ENCODE peak calls at places on chromosomes 13 and 19, in four cellular contexts. O, I, C and Y are unnamed samples.

GRCh38 chr19:49580264-49581006 is at the start of gene NOSIP:
- DNase-seq in O (peak), I (peak), C (peak), Y (peak)

GRCh38 chr19:8592231-8593009 is 15.2 kb upstream of the MYO1F start:
- DNase-seq in I (peak), C (peak), O (peak), Y (peak)

GRCh38 chr19:11324079-11324661 is 15.3 kb downstream of the RAB3D start:
- DNase-seq in I (peak), C (peak), O (no peak), Y (peak)

GRCh38 chr13:25807562-25807961 is 244.3 kb downstream of the SHISA2 start:
- DNase-seq in I (no peak), C (no peak), O (no peak), Y (no peak)

GRCh38 chr13:28659611-28659970 is 661 bp downstream of the POMP start:
- DNase-seq in O (no peak), I (no peak), C (peak), Y (no peak)

GRCh38 chr13:32165791-32166190 is 134.2 kb downstream of the FRY start:
- DNase-seq in I (no peak), C (peak), O (no peak), Y (no peak)

GRCh38 chr19:5624741-5625140 is 1.9 kb downstream of the SAFB start:
- DNase-seq in I (no peak), C (no peak), O (no peak), Y (no peak)

GRCh38 chr19:14577885-14578427 is 4.9 kb upstream of the CLEC17A start:
- DNase-seq in I (no peak), C (no peak), O (no peak), Y (no peak)

GRCh38 chr13:59111711-59112110 is 1052.0 kb downstream of the DIAPH3 start:
- DNase-seq in O (no peak), I (no peak), C (peak), Y (no peak)

GRCh38 chr19:40702337-40703012 is 12.0 kb upstream of the NUMBL start:
- DNase-seq in I (no peak), O (peak), C (peak), Y (no peak)
- TF ChIP-seq CTCF in I (no peak), O (peak), C (peak), Y (peak)

GRCh38 chr19:861756-862528 is 2.5 kb downstream of the CFD start:
- DNase-seq in C (no peak), I (peak), O (no peak), Y (no peak)
- TF ChIP-seq CTCF in C (no peak), I (no peak), O (no peak), Y (peak)

GRCh38 chr13:79745141-79745540 is 264.2 kb downstream of the NDFIP2 start:
- DNase-seq in O (no peak), C (peak), I (peak), Y (no peak)
- TF ChIP-seq CTCF in O (no peak), C (no peak), I (no peak), Y (no peak)

GRCh38 chr19:27776020-27776419 is 1436.9 kb downstream of the UQCRFS1 start:
- DNase-seq in O (no peak), I (no peak), C (peak), Y (no peak)
- TF ChIP-seq CTCF in O (no peak), I (no peak), C (peak), Y (peak)

GRCh38 chr19:42360787-42361544 is 29.1 kb downstream of the CNFN start:
- DNase-seq in C (no peak), O (no peak), I (no peak), Y (no peak)
- TF ChIP-seq CTCF in C (no peak), O (no peak), I (no peak), Y (peak)